ENCODE peak calls at places on chromosome 15, in ten cellular contexts. G is upper lobe of left lung, S is breast epithelium, L is suprapubic skin, M is Panc1, W is H1, C is HCT116, B is SK-N-SH, N is GM23338, H is stomach. D is an unnamed sample.
A peak's percentile ranks its signal among the peaks of the same experiment; 100 is the strongest.

GRCh38 chr15:92616621-92617179 is 38.9 kb downstream of the FAM174B start:
- DNase-seq in G (peak; percentile 20), S (no peak), L (peak; percentile 55), M (no peak), W (no peak), C (no peak), B (no peak), N (no peak), H (peak; percentile 35), D (no peak)

GRCh38 chr15:101147181-101147580 is 104.7 kb downstream of the CHSY1 start:
- DNase-seq in G (no peak), S (no peak), L (no peak), M (no peak), W (no peak), C (no peak), B (no peak), N (no peak), H (no peak), D (peak; percentile 42)

GRCh38 chr15:46129145-46129544 is 494.3 kb downstream of the SQOR start:
- DNase-seq in G (no peak), S (no peak), L (no peak), M (no peak), W (no peak), C (no peak), B (no peak), N (no peak), H (no peak), D (no peak)

GRCh38 chr15:90143176-90143655 is 40.9 kb upstream of the IDH2 start:
- DNase-seq in G (peak; percentile 86), S (peak; percentile 50), L (no peak), M (peak; percentile 50), W (peak; percentile 91), C (peak; percentile 57), B (peak; percentile 93), N (peak; percentile 95), H (peak; percentile 89), D (peak; percentile 89)

GRCh38 chr15:41558400-41559238 is at the start of gene TYRO3:
- DNase-seq in G (peak; percentile 61), S (no peak), L (no peak), M (no peak), W (peak; percentile 82), C (no peak), B (peak; percentile 93), N (peak; percentile 85), H (peak; percentile 65), D (peak; percentile 88)

GRCh38 chr15:45804028-45804427 is 169.2 kb downstream of the SQOR start:
- DNase-seq in G (no peak), S (no peak), L (no peak), M (no peak), W (no peak), C (no peak), B (no peak), N (no peak), H (no peak), D (no peak)

GRCh38 chr15:37397266-37398022 is 297.1 kb upstream of the MEIS2 start:
- DNase-seq in G (no peak), S (no peak), L (no peak), M (no peak), W (no peak), C (no peak), B (peak; percentile 51), N (no peak), H (no peak), D (no peak)

GRCh38 chr15:99651023-99651807 is 82.0 kb downstream of the LYSMD4 start:
- DNase-seq in G (no peak), S (no peak), L (no peak), M (no peak), W (no peak), C (no peak), B (no peak), N (no peak), H (no peak), D (no peak)

DNA sequence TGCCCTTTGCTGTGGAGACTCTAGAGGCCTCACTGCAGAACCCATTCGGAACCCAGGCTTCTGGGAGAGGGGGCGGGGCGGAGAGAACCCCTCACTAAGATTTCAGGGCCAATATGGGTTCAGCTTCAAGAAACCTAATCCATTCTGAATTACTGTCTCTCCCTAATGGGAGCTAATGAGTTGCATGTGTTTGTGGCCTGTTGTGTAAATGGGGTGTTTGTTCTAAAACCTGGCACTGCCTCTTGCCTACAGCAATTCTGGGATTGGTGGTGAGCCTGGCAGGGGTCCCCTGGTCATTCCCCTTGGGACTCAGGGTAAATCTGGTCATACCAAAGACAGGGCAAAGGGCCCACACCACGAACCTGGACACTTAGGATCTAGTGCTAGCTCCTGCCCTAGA is 645 bp upstream of the RASL12 start:
- DNase-seq in G (no peak), S (no peak), L (no peak), M (no peak), W (no peak), C (no peak), B (no peak), N (no peak), H (no peak), D (no peak)
- H3K27ac ChIP-seq in G (peak overlapping the region; percentile 92), S (peak overlapping the region; percentile 76), L (peak overlapping the region; percentile 88), M (no peak overlapping the region), W (no peak overlapping the region), C (no peak overlapping the region), B (no peak overlapping the region), N (no peak overlapping the region), H (peak overlapping the region; percentile 86), D (no peak overlapping the region)

GRCh38 chr15:64762546-64762945 is 12.8 kb downstream of the RBPMS2 start:
- DNase-seq in G (no peak), S (no peak), L (no peak), M (no peak), W (no peak), C (no peak), B (no peak), N (no peak), H (no peak), D (no peak)

GRCh38 chr15:64763462-64763861 is 11.9 kb downstream of the RBPMS2 start:
- DNase-seq in G (no peak), S (no peak), L (no peak), M (no peak), W (no peak), C (no peak), B (no peak), N (no peak), H (no peak), D (no peak)

GRCh38 chr15:64763874-64764273 is 11.5 kb downstream of the RBPMS2 start:
- DNase-seq in G (no peak), S (no peak), L (no peak), M (no peak), W (no peak), C (no peak), B (no peak), N (no peak), H (no peak), D (no peak)

GRCh38 chr15:64761156-64761555 is 14.2 kb downstream of the RBPMS2 start:
- DNase-seq in G (no peak), S (no peak), L (no peak), M (no peak), W (no peak), C (no peak), B (no peak), N (peak; percentile 53), H (no peak), D (no peak)

DNA sequence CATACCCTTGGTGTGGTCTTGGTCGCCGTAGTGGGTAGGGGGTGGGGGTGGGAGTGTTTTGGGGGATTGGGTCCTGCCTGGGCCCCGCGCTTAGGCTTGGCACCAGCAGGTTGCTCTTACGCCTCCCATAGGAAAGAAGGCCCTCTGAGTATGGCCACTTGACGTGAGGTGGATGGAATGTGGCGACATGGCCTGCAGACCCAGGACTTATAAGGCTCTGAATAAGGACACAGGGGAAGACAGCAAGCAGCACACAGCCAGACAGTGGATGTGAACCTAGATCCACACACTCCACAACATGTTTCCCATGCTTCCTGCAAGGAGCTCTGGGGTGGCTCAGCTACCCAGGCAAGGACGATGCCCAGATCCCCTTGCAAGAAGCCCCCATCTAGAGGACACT is 12.4 kb downstream of the RBPMS2 start:
- DNase-seq in G (no peak), S (no peak), L (no peak), M (no peak), W (no peak), C (no peak), B (no peak), N (no peak), H (no peak), D (no peak)
- TF ChIP-seq POLR2AphosphoS5 in G (no peak), S (no peak), L (no peak), M (no peak), W (no peak), C (no peak), B (no peak), N (no peak), H (no peak), D (no peak)

GRCh38 chr15:64513823-64514222 is 53.4 kb downstream of the ZNF609 start:
- DNase-seq in G (no peak), S (no peak), L (no peak), M (no peak), W (no peak), C (no peak), B (no peak), N (no peak), H (no peak), D (no peak)

GRCh38 chr15:64521201-64521600 is 60.8 kb downstream of the ZNF609 start:
- DNase-seq in G (no peak), S (peak; percentile 73), L (no peak), M (no peak), W (no peak), C (no peak), B (no peak), N (no peak), H (no peak), D (no peak)

GRCh38 chr15:64519897-64520296 is 59.5 kb downstream of the ZNF609 start:
- DNase-seq in G (no peak), S (no peak), L (no peak), M (no peak), W (no peak), C (no peak), B (no peak), N (peak; percentile 32), H (no peak), D (no peak)

GRCh38 chr15:64515196-64515595 is 54.8 kb downstream of the ZNF609 start:
- DNase-seq in G (no peak), S (no peak), L (no peak), M (no peak), W (no peak), C (no peak), B (no peak), N (no peak), H (no peak), D (no peak)

DNA sequence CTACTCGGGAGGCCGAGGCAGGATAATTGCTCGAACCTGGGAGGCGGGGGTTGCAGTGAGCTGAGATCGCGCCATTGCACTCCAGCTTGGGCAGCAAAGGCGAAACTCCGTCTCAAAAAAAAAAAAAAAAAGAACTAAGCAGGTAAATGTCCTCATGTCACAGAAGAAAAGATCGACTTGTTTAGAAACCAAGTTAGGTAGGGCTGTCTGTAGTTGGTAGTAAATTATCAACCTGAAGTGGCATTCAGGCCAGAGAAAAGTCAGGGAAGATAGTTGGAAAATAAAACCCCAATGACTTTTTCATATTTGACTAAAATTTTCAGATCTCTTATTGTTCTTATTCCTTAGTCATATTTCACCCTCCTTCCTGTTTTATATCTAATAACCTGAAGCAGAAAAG is 55.4 kb downstream of the ZNF609 start:
- DNase-seq in G (no peak), S (no peak), L (no peak), M (no peak), W (no peak), C (no peak), B (no peak), N (no peak), H (no peak), D (no peak)
- H3K27ac ChIP-seq in G (no peak overlapping the region), S (peak overlapping the region; percentile 61), L (no peak overlapping the region), M (no peak overlapping the region), W (no peak overlapping the region), C (no peak overlapping the region), B (no peak overlapping the region), N (peak overlapping the region; percentile 82), H (no peak overlapping the region), D (no peak overlapping the region)

DNA sequence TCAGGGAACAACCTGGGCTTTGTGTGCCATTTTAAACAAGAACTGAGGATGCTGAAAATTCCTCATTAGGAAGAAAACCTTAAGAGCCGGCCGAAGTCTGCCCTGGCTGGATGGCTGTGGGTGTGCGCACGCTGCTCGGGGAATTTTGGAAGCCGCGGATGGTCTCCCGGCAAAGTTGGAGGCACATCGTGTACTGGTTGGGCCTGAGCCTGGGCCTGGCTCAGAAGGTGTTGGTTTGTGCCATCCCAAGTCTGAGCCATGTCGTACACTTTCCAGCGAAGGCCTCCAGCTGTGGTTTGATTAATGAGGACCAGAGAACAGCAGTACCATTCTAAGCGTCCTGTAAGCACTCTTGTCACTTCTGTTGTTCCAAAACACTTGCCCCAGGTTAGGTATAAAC is 188.2 kb downstream of the ATP10A start:
- DNase-seq in G (no peak), S (peak; percentile 79), L (no peak), M (no peak), W (no peak), C (no peak), B (no peak), N (no peak), H (no peak), D (no peak)
- TF ChIP-seq POLR2AphosphoS5 in G (no peak), S (no peak), L (peak; percentile 37), M (no peak), W (no peak), C (no peak), B (no peak), N (no peak), H (peak; percentile 50), D (no peak)